ENCODE peak calls at places on chromosome 21, in eight cellular contexts. B is right lobe of liver; D is AG09309; W is DMS153; U is NCI-H1092 treated with DMSO at 0.1 percent for 48 hours; K is choroid plexus epithelial cell; X is Peyer's patch; S is activated CD4-positive, alpha-beta T cell treated with anti-CD3 and anti-CD28 coated beads, Interleukin-2, amount 50 U/mL, for 1 hour. F is an unnamed sample.

GRCh38 chr21:32994305-32994704 is 31.4 kb upstream of the OLIG2 start:
- DNase-seq in B (no peak), D (no peak), W (no peak), U (no peak), K (peak), X (no peak), S (no peak), F (peak)

GRCh38 chr21:35190201-35190701 is 141.1 kb upstream of the RUNX1 start:
- DNase-seq in B (no peak), D (no peak), W (no peak), U (no peak), K (peak), X (no peak), S (no peak), F (peak)

GRCh38 chr21:45047257-45047656 is 27.1 kb upstream of the ADARB1 start:
- DNase-seq in B (no peak), D (no peak), W (no peak), U (no peak), K (no peak), X (no peak), S (no peak), F (no peak)

GRCh38 chr21:33362044-33362555 is 37.3 kb downstream of the IFNAR1 start:
- DNase-seq in B (no peak), D (no peak), W (peak), U (peak), K (peak), X (peak), S (peak), F (no peak)

GRCh38 chr21:44845418-44846200 is 27.7 kb upstream of the SUMO3 start:
- DNase-seq in B (peak), D (no peak), W (peak), U (peak), K (peak), X (peak), S (peak), F (peak)

GRCh38 chr21:43797415-43797814 is 8.0 kb downstream of the RRP1 start:
- DNase-seq in B (no peak), D (no peak), W (no peak), U (no peak), K (no peak), X (no peak), S (no peak), F (no peak)

GRCh38 chr21:43865471-43866181 is 603 bp downstream of the AGPAT3 start:
- DNase-seq in B (peak), D (no peak), W (no peak), U (no peak), K (peak), X (peak), S (peak), F (peak)

GRCh38 chr21:22319435-22319834 is 1321.2 kb downstream of the NCAM2 start:
- DNase-seq in B (no peak), D (no peak), W (no peak), U (no peak), K (no peak), X (no peak), S (no peak), F (no peak)

GRCh38 chr21:17903029-17903806 is 84.1 kb upstream of the C21orf91 start:
- DNase-seq in B (no peak), D (peak), W (peak), U (peak), K (peak), X (no peak), S (no peak), F (peak)

GRCh38 chr21:24894324-24894723 is 713.0 kb downstream of the MRPL39 start:
- DNase-seq in B (no peak), D (no peak), W (no peak), U (no peak), K (no peak), X (no peak), S (no peak), F (no peak)

GRCh38 chr21:44737706-44738354 is 26.5 kb upstream of the TSPEAR start:
- DNase-seq in B (no peak), D (no peak), W (no peak), U (peak), K (peak), X (no peak), S (no peak), F (peak)

GRCh38 chr21:36464590-36464989 is 15.3 kb downstream of the CLDN14 start:
- DNase-seq in B (no peak), D (no peak), W (no peak), U (no peak), K (no peak), X (no peak), S (no peak), F (no peak)

GRCh38 chr21:22584308-22584707 is 1586.1 kb downstream of the NCAM2 start:
- DNase-seq in B (no peak), D (no peak), W (no peak), U (no peak), K (no peak), X (no peak), S (no peak), F (no peak)

F was measured in IMR-90.